ENCODE peak calls at places on chromosomes 13 and 19, in ten cellular contexts. W, U, J, C, X, I, Z, Q, H and P are unnamed samples.

GRCh38 chr19:47330466-47330869 is 1.5 kb upstream of the C5AR2 start:
- DNase-seq in W (no peak), U (no peak), J (no peak), C (peak; percentile 29), X (no peak), I (no peak), Z (peak; percentile 30), Q (no peak), H (no peak), P (no peak)

GRCh38 chr19:48393559-48394330 is at the start of gene GRIN2D:
- DNase-seq in W (no peak), U (no peak), J (peak; percentile 54), C (peak; percentile 24), X (peak; percentile 42), I (peak; percentile 18), Z (no peak), Q (no peak), H (no peak), P (no peak)

GRCh38 chr19:16519230-16519687 is 23.0 kb downstream of the CHERP start:
- DNase-seq in W (no peak), U (no peak), J (no peak), C (no peak), X (no peak), I (no peak), Z (no peak), Q (no peak), H (no peak), P (no peak)

GRCh38 chr13:20588529-20589110 is 21.7 kb downstream of the IFT88 start:
- DNase-seq in W (no peak), U (no peak), J (no peak), C (no peak), X (no peak), I (no peak), Z (no peak), Q (no peak), H (no peak), P (no peak)

GRCh38 chr19:14554382-14554812 is 17.5 kb downstream of the NDUFB7 start:
- DNase-seq in W (peak; percentile 27), U (no peak), J (no peak), C (no peak), X (no peak), I (no peak), Z (no peak), Q (no peak), H (no peak), P (no peak)

GRCh38 chr19:2567580-2567979 is 91.7 kb downstream of the GADD45B start:
- DNase-seq in W (no peak), U (no peak), J (no peak), C (no peak), X (no peak), I (no peak), Z (no peak), Q (no peak), H (peak; percentile 85), P (no peak)

GRCh38 chr19:49331616-49332055 is 3.6 kb upstream of the CD37 start:
- DNase-seq in W (peak; percentile 76), U (peak; percentile 54), J (no peak), C (peak; percentile 42), X (peak; percentile 60), I (peak; percentile 91), Z (no peak), Q (no peak), H (peak; percentile 91), P (peak; percentile 75)

GRCh38 chr13:74443623-74444022 is 309.4 kb upstream of the KLF12 start:
- DNase-seq in W (peak; percentile 78), U (no peak), J (no peak), C (peak; percentile 89), X (peak; percentile 87), I (no peak), Z (peak; percentile 60), Q (peak; percentile 44), H (no peak), P (no peak)

GRCh38 chr19:53903055-53903680 is 5.9 kb upstream of the CACNG7 start:
- DNase-seq in W (peak; percentile 69), U (peak; percentile 37), J (no peak), C (peak; percentile 37), X (peak; percentile 64), I (peak; percentile 59), Z (no peak), Q (peak; percentile 45), H (no peak), P (no peak)

GRCh38 chr13:101978546-101979315 is 423.1 kb downstream of the FGF14 start:
- DNase-seq in W (no peak), U (no peak), J (no peak), C (no peak), X (no peak), I (no peak), Z (no peak), Q (no peak), H (no peak), P (no peak)

GRCh38 chr19:29690842-29691241 is 24.2 kb downstream of the C19orf12 start:
- DNase-seq in W (peak; percentile 76), U (peak; percentile 53), J (no peak), C (peak; percentile 36), X (peak; percentile 60), I (peak; percentile 62), Z (no peak), Q (no peak), H (peak; percentile 45), P (peak; percentile 64)

GRCh38 chr19:39246951-39247669 is 1.5 kb downstream of the IFNL4 start:
- DNase-seq in W (no peak), U (no peak), J (peak; percentile 30), C (no peak), X (no peak), I (no peak), Z (no peak), Q (no peak), H (peak; percentile 75), P (peak; percentile 40)

GRCh38 chr19:1027020-1027952 is 878 bp downstream of the CNN2 start:
- DNase-seq in W (peak; percentile 49), U (peak; percentile 52), J (no peak), C (no peak), X (peak; percentile 45), I (peak; percentile 53), Z (no peak), Q (no peak), H (peak; percentile 88), P (no peak)

GRCh38 chr13:26896986-26897668 is 136.5 kb upstream of the GPR12 start:
- DNase-seq in W (no peak), U (no peak), J (no peak), C (no peak), X (no peak), I (no peak), Z (no peak), Q (no peak), H (no peak), P (no peak)

GRCh38 chr13:107843281-107843680 is 372.1 kb downstream of the LIG4 start:
- DNase-seq in W (no peak), U (no peak), J (no peak), C (no peak), X (no peak), I (no peak), Z (no peak), Q (no peak), H (no peak), P (no peak)

GRCh38 chr13:110637747-110638146 is 22.4 kb downstream of the NAXD start:
- DNase-seq in W (no peak), U (no peak), J (no peak), C (no peak), X (no peak), I (no peak), Z (no peak), Q (no peak), H (no peak), P (no peak)

GRCh38 chr19:31408460-31409124 is 59.4 kb upstream of the TSHZ3 start:
- DNase-seq in W (peak; percentile 7), U (no peak), J (no peak), C (peak; percentile 84), X (peak; percentile 98), I (no peak), Z (peak; percentile 64), Q (peak; percentile 17), H (no peak), P (no peak)
- TF ChIP-seq CTCF in W (no peak), U (no peak), J (no peak), C (no peak), X (no peak), I (no peak), Z (no peak), Q (no peak), H (no peak), P (no peak)

GRCh38 chr19:4906963-4907362 is 2.3 kb upstream of the UHRF1 start:
- DNase-seq in W (no peak), U (no peak), J (no peak), C (no peak), X (no peak), I (no peak), Z (no peak), Q (no peak), H (no peak), P (no peak)
- TF ChIP-seq CTCF in W (no peak), U (no peak), J (no peak), C (no peak), X (no peak), I (no peak), Z (no peak), Q (no peak), H (no peak), P (no peak)

GRCh38 chr13:113084943-113085540 is 20.5 kb upstream of the F7 start:
- DNase-seq in W (no peak), U (no peak), J (no peak), C (no peak), X (no peak), I (no peak), Z (no peak), Q (no peak), H (peak; percentile 66), P (no peak)

GRCh38 chr13:113086991-113087922 is 18.3 kb upstream of the F7 start:
- DNase-seq in W (no peak), U (no peak), J (no peak), C (no peak), X (no peak), I (no peak), Z (no peak), Q (no peak), H (peak; percentile 54), P (no peak)

GRCh38 chr13:113087923-113088690 is 17.5 kb upstream of the F7 start:
- DNase-seq in W (no peak), U (no peak), J (no peak), C (no peak), X (no peak), I (no peak), Z (no peak), Q (no peak), H (peak; percentile 58), P (no peak)

GRCh38 chr13:113084094-113084942 is 21.3 kb upstream of the F7 start:
- DNase-seq in W (no peak), U (no peak), J (no peak), C (no peak), X (no peak), I (no peak), Z (no peak), Q (no peak), H (peak; percentile 59), P (no peak)

GRCh38 chr13:113086031-113086750 is 19.4 kb upstream of the F7 start:
- DNase-seq in W (no peak), U (no peak), J (no peak), C (no peak), X (peak; percentile 5), I (no peak), Z (no peak), Q (no peak), H (peak; percentile 57), P (no peak)
- TF ChIP-seq CTCF in W (no peak), U (no peak), J (no peak), C (peak; percentile 17), X (peak; percentile 16), I (no peak), Z (peak; percentile 28), Q (peak; percentile 15), H (no peak), P (no peak)

GRCh38 chr13:23709521-23709920 is 139.3 kb downstream of the TNFRSF19 start:
- DNase-seq in W (no peak), U (no peak), J (no peak), C (no peak), X (no peak), I (no peak), Z (no peak), Q (no peak), H (no peak), P (no peak)
- TF ChIP-seq CTCF in W (no peak), U (no peak), J (no peak), C (peak; percentile 3), X (no peak), I (no peak), Z (no peak), Q (peak; percentile 6), H (no peak), P (peak; percentile 17)